ENCODE peak calls at places on chromosome 7, in six cellular contexts. S, R, U, J, D and X are unnamed samples.

GRCh38 chr7:149181136-149181790 is 14.1 kb upstream of the ZNF282 start:
- DNase-seq in S (no peak), R (no peak), U (no peak), J (peak; percentile 47), D (no peak), X (no peak)

GRCh38 chr7:73715648-73716317 is 3.7 kb downstream of the STX1A start:
- DNase-seq in S (no peak), R (peak; percentile 96), U (no peak), J (peak; percentile 99), D (peak; percentile 97), X (peak; percentile 95)

GRCh38 chr7:73429218-73429617 is 4.4 kb upstream of the FZD9 start:
- DNase-seq in S (no peak), R (no peak), U (no peak), J (peak; percentile 75), D (no peak), X (peak; percentile 62)

GRCh38 chr7:18119985-18120384 is 92.3 kb upstream of the PRPS1L1 start:
- DNase-seq in S (no peak), R (peak; percentile 13), U (no peak), J (peak; percentile 30), D (peak; percentile 66), X (no peak)

GRCh38 chr7:91045626-91046025 is 218.6 kb upstream of the FZD1 start:
- DNase-seq in S (no peak), R (no peak), U (no peak), J (no peak), D (no peak), X (no peak)

GRCh38 chr7:35468606-35469005 is 214.7 kb upstream of the TBX20 start:
- DNase-seq in S (no peak), R (no peak), U (no peak), J (no peak), D (no peak), X (no peak)

GRCh38 chr7:86644282-86645173 is 819 bp downstream of the GRM3 start:
- DNase-seq in S (no peak), R (no peak), U (no peak), J (no peak), D (no peak), X (no peak)

GRCh38 chr7:1602386-1602785 is 32.6 kb upstream of the PSMG3 start:
- DNase-seq in S (no peak), R (no peak), U (no peak), J (no peak), D (no peak), X (no peak)

GRCh38 chr7:129247087-129247486 is 22.3 kb downstream of the AHCYL2 start:
- DNase-seq in S (no peak), R (no peak), U (no peak), J (no peak), D (no peak), X (no peak)

GRCh38 chr7:99124236-99124635 is 19.7 kb downstream of the SMURF1 start:
- DNase-seq in S (no peak), R (no peak), U (no peak), J (no peak), D (no peak), X (no peak)

GRCh38 chr7:9796241-9796640 is 1177.4 kb upstream of the PHF14 start:
- DNase-seq in S (no peak), R (no peak), U (no peak), J (no peak), D (no peak), X (no peak)

GRCh38 chr7:332020-332517 is 42.1 kb downstream of the FOXL3 start:
- DNase-seq in S (no peak), R (no peak), U (no peak), J (peak; percentile 27), D (no peak), X (no peak)
- H3K4me3 ChIP-seq in S (no peak overlapping the region), R (no peak overlapping the region), U (no peak overlapping the region), J (no peak overlapping the region), D (no peak overlapping the region), X (no peak overlapping the region)

GRCh38 chr7:23205861-23206510 is 24.1 kb downstream of the NUP42 start:
- DNase-seq in S (no peak), R (no peak), U (no peak), J (no peak), D (no peak), X (no peak)
- H3K4me3 ChIP-seq in S (peak overlapping the region; percentile 43), R (no peak overlapping the region), U (no peak overlapping the region), J (peak overlapping the region; percentile 51), D (no peak overlapping the region), X (no peak overlapping the region)

DNA sequence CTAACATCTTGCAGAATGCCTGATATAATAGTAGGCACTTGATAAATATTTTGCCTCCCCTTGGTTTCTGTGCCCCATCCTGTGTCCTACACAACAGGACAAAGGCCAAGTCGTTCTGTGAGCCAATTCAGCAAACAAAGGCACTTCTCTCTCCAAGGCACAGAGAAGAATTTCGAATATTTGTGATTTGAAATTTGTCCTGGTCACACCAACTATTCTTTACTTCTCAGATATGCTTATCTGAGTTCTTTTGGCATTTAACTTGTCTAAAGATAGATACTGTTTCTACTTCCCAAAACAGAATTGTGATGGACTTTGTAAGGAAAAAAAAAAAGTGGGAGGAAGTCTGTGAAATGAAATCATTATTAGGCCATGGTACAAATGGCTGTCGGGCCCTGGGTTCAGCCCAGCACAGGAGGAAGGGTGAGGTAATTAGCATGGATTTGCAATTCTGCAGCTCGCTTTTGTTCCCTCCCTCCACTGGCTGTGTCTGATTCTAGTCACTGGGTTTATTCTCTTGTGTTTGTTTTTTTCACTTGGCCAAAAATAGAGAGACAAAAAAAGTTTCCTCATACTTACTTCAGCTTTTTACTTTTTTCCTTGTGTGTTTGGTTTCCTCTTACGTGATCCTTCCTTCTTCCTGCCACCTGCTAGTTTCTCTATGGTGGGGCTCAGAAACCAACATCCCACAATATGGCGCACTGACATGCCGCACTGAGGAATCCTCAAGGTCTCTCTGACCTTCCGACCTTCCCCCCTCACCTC is 108.2 kb upstream of the MKLN1 start:
- DNase-seq in S (peak; percentile 67), R (no peak), U (no peak), J (no peak), D (no peak), X (no peak)
- H3K4me3 ChIP-seq in S (no peak overlapping the region), R (no peak overlapping the region), U (no peak overlapping the region), J (no peak overlapping the region), D (no peak overlapping the region), X (no peak overlapping the region)

GRCh38 chr7:13061115-13061514 is 373.7 kb downstream of the ARL4A start:
- DNase-seq in S (no peak), R (no peak), U (no peak), J (no peak), D (no peak), X (no peak)
- H3K4me3 ChIP-seq in S (no peak overlapping the region), R (no peak overlapping the region), U (no peak overlapping the region), J (no peak overlapping the region), D (no peak overlapping the region), X (no peak overlapping the region)

GRCh38 chr7:6576024-6576866 is 1.0 kb upstream of the ZDHHC4 start:
- DNase-seq in S (no peak), R (no peak), U (no peak), J (no peak), D (no peak), X (no peak)

GRCh38 chr7:6575246-6576023 is 1.8 kb upstream of the ZDHHC4 start:
- DNase-seq in S (no peak), R (no peak), U (no peak), J (peak; percentile 72), D (no peak), X (no peak)

GRCh38 chr7:6577369-6578113 is at the start of gene ZDHHC4:
- DNase-seq in S (peak; percentile 89), R (peak; percentile 85), U (peak; percentile 85), J (peak; percentile 99), D (peak; percentile 89), X (peak; percentile 95)

GRCh38 chr7:6579446-6579845 is 2.2 kb downstream of the ZDHHC4 start:
- DNase-seq in S (no peak), R (no peak), U (no peak), J (peak; percentile 86), D (peak; percentile 26), X (no peak)

DNA sequence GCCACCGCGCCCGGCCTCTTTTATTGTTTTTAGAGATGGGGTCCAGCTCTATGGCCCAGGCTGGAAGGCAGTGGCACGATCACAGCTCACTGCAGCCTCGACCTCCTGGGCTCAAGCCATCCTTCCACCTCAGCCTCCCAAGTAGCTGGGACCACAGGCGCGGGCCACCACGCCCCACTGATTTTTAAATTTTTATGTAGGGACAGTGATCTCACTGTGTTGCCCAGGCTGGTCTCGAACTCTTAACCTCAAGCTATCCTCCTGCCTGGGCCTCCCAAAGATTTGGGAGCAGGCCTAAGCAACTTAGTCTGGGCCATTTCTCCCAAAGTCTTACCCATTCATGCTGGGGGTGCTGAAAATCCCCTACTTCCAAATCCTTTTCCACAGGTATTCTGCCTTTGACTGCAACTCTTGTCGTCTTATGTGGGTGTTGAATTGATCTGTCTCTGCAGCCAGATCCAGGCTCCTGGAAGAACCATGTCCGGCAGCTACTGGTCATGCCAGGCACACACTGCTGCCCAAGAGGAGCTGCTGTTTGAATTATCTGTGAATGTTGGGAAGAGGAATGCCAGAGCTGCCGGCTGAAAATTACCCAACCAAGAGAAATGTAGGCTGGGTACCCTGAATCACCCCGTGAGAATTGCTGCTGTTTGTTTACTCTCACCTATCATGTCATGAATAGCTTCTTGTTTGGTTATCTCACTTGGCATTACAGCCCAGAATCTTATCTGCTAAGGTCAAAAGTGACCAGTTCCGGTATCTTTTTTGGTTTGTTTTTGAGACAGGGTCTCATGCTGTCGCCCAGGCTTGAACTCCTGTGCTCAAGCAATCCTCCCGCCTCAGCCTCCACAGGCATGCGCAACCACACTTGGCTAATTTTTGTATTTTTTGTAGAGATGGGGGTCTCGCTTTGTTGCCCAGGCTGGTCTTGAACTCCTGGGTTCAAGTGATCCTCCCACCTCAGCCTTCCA is 1.1 kb downstream of the ZDHHC4 start:
- DNase-seq in S (no peak), R (no peak), U (no peak), J (peak; percentile 83), D (peak; percentile 12), X (peak; percentile 34)
- H3K4me3 ChIP-seq in S (peak overlapping the region; percentile 81), R (no peak overlapping the region), U (no peak overlapping the region), J (peak overlapping the region; percentile 92), D (peak overlapping the region; percentile 86), X (no peak overlapping the region)

DNA sequence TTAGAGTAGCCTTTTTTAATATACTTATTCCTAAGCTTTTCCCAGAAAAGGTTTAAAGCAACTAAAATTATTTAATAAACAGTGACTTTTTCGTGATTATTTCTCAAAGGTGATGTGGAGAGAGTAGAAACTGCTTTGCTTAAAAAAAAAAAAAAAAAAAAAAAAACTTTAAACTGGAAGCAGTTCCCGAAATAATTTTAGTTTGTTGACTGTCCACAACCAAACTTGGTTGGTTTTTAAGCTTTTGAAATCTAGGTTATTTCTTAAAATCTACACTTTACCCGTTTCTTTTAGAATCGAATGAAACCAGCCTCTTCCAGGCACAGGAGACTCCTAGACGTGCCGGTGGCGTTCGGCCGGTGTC is 7.2 kb downstream of the SKAP2 start:
- DNase-seq in S (no peak), R (no peak), U (no peak), J (no peak), D (no peak), X (no peak)
- H3K4me3 ChIP-seq in S (no peak overlapping the region), R (peak overlapping the region; percentile 49), U (no peak overlapping the region), J (no peak overlapping the region), D (peak overlapping the region; percentile 63), X (no peak overlapping the region)

GRCh38 chr7:150399861-150400778 is 21.0 kb downstream of the ZNF775 start:
- DNase-seq in S (no peak), R (no peak), U (no peak), J (peak; percentile 89), D (peak; percentile 74), X (peak; percentile 34)
- H3K4me3 ChIP-seq in S (no peak overlapping the region), R (no peak overlapping the region), U (no peak overlapping the region), J (no peak overlapping the region), D (no peak overlapping the region), X (no peak overlapping the region)

DNA sequence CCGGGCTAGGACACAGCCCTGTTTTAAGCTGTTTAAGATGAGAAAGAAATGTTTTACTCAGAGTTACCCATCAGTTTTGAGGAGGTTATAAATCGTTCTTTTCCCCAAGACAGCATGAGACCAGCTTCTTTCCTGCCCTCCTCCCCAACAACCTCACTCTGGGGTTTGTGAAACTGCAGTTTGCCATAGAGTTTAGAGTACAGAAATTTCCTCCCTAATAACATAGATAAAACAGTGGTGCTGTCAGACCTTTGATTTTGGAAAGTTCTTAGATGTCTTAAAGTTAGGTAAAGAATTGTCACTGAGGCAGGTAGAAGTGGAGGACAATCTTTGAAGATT is 165.0 kb downstream of the WNT2 start:
- DNase-seq in S (no peak), R (no peak), U (no peak), J (no peak), D (no peak), X (no peak)
- H3K4me3 ChIP-seq in S (no peak overlapping the region), R (no peak overlapping the region), U (no peak overlapping the region), J (peak overlapping the region; percentile 17), D (peak overlapping the region; percentile 36), X (no peak overlapping the region)